ENCODE peak calls at places on chromosomes 12 and 14, in eight cellular contexts. One of them, this sample, is unnamed.

GRCh38 chr14:99189201-99189801 is 82.7 kb downstream of the BCL11B start:
- DNase-seq in AG10803: no peak
- DNase-seq in left ventricle myocardium inferior: no peak
- DNase-seq in fibroblast of the aortic adventitia: no peak
- DNase-seq in Calu3: no peak
- DNase-seq in neural progenitor cell: no peak
- DNase-seq in upper lobe of right lung: no peak
- DNase-seq in astrocyte of the cerebellum: no peak
- DNase-seq in this sample: no peak

GRCh38 chr14:65788876-65789859 is 376.6 kb downstream of the FUT8 start:
- DNase-seq in astrocyte of the cerebellum: no peak
- DNase-seq in fibroblast of the aortic adventitia: no peak
- DNase-seq in neural progenitor cell: no peak
- DNase-seq in upper lobe of right lung: no peak
- DNase-seq in Calu3: no peak
- DNase-seq in AG10803: peak
- DNase-seq in left ventricle myocardium inferior: no peak
- DNase-seq in this sample: no peak

GRCh38 chr12:125029756-125030358 is 35.4 kb upstream of the AACS start:
- DNase-seq in left ventricle myocardium inferior: no peak
- DNase-seq in upper lobe of right lung: peak
- DNase-seq in AG10803: peak
- DNase-seq in astrocyte of the cerebellum: no peak
- DNase-seq in fibroblast of the aortic adventitia: no peak
- DNase-seq in neural progenitor cell: no peak
- DNase-seq in Calu3: no peak
- DNase-seq in this sample: no peak

GRCh38 chr12:68809190-68810026 is 1.4 kb downstream of the MDM2 start:
- DNase-seq in astrocyte of the cerebellum: no peak
- DNase-seq in AG10803: peak
- DNase-seq in fibroblast of the aortic adventitia: peak
- DNase-seq in neural progenitor cell: no peak
- DNase-seq in left ventricle myocardium inferior: no peak
- DNase-seq in upper lobe of right lung: no peak
- DNase-seq in Calu3: no peak
- DNase-seq in this sample: no peak

GRCh38 chr12:21559855-21560569 is 33.9 kb downstream of the SPX start:
- DNase-seq in AG10803: peak
- DNase-seq in astrocyte of the cerebellum: no peak
- DNase-seq in Calu3: no peak
- DNase-seq in neural progenitor cell: no peak
- DNase-seq in upper lobe of right lung: no peak
- DNase-seq in left ventricle myocardium inferior: no peak
- DNase-seq in fibroblast of the aortic adventitia: peak
- DNase-seq in this sample: no peak

GRCh38 chr12:65156366-65156831 is 13.0 kb upstream of the LEMD3 start:
- DNase-seq in astrocyte of the cerebellum: no peak
- DNase-seq in fibroblast of the aortic adventitia: no peak
- DNase-seq in AG10803: no peak
- DNase-seq in neural progenitor cell: no peak
- DNase-seq in upper lobe of right lung: no peak
- DNase-seq in Calu3: no peak
- DNase-seq in left ventricle myocardium inferior: no peak
- DNase-seq in this sample: no peak

GRCh38 chr14:47270715-47271114 is 404.7 kb downstream of the MDGA2 start:
- DNase-seq in Calu3: no peak
- DNase-seq in neural progenitor cell: no peak
- DNase-seq in AG10803: no peak
- DNase-seq in upper lobe of right lung: no peak
- DNase-seq in astrocyte of the cerebellum: no peak
- DNase-seq in left ventricle myocardium inferior: no peak
- DNase-seq in fibroblast of the aortic adventitia: no peak
- DNase-seq in this sample: no peak

GRCh38 chr12:12896261-12896660 is 4.9 kb downstream of the GPRC5A start:
- DNase-seq in astrocyte of the cerebellum: no peak
- DNase-seq in Calu3: no peak
- DNase-seq in upper lobe of right lung: no peak
- DNase-seq in neural progenitor cell: no peak
- DNase-seq in fibroblast of the aortic adventitia: peak
- DNase-seq in AG10803: peak
- DNase-seq in left ventricle myocardium inferior: no peak
- DNase-seq in this sample: no peak

GRCh38 chr12:120055231-120055630 is 61.3 kb downstream of the RAB35 start:
- DNase-seq in AG10803: peak
- DNase-seq in astrocyte of the cerebellum: no peak
- DNase-seq in neural progenitor cell: no peak
- DNase-seq in Calu3: no peak
- DNase-seq in left ventricle myocardium inferior: no peak
- DNase-seq in fibroblast of the aortic adventitia: peak
- DNase-seq in upper lobe of right lung: no peak
- DNase-seq in this sample: no peak

GRCh38 chr12:76226397-76226796 is 121.8 kb downstream of the BBS10 start:
- DNase-seq in Calu3: no peak
- DNase-seq in left ventricle myocardium inferior: no peak
- DNase-seq in AG10803: no peak
- DNase-seq in upper lobe of right lung: no peak
- DNase-seq in astrocyte of the cerebellum: no peak
- DNase-seq in fibroblast of the aortic adventitia: peak
- DNase-seq in neural progenitor cell: no peak
- DNase-seq in this sample: no peak

GRCh38 chr12:30847259-30847658 is 79.3 kb upstream of the TSPAN11 start:
- DNase-seq in neural progenitor cell: peak
- DNase-seq in upper lobe of right lung: no peak
- DNase-seq in AG10803: peak
- DNase-seq in left ventricle myocardium inferior: no peak
- DNase-seq in fibroblast of the aortic adventitia: peak
- DNase-seq in astrocyte of the cerebellum: peak
- DNase-seq in Calu3: peak
- DNase-seq in this sample: no peak

GRCh38 chr14:100827140-100827517 is 1.2 kb downstream of the MEG3 start:
- DNase-seq in Calu3: no peak
- DNase-seq in upper lobe of right lung: no peak
- DNase-seq in AG10803: no peak
- DNase-seq in left ventricle myocardium inferior: no peak
- DNase-seq in neural progenitor cell: no peak
- DNase-seq in fibroblast of the aortic adventitia: peak
- DNase-seq in astrocyte of the cerebellum: no peak
- DNase-seq in this sample: no peak

GRCh38 chr12:109962388-109962787 is 33.8 kb downstream of the GIT2 start:
- DNase-seq in upper lobe of right lung: no peak
- DNase-seq in fibroblast of the aortic adventitia: no peak
- DNase-seq in left ventricle myocardium inferior: no peak
- DNase-seq in AG10803: peak
- DNase-seq in neural progenitor cell: no peak
- DNase-seq in astrocyte of the cerebellum: no peak
- DNase-seq in Calu3: no peak
- DNase-seq in this sample: no peak

DNA sequence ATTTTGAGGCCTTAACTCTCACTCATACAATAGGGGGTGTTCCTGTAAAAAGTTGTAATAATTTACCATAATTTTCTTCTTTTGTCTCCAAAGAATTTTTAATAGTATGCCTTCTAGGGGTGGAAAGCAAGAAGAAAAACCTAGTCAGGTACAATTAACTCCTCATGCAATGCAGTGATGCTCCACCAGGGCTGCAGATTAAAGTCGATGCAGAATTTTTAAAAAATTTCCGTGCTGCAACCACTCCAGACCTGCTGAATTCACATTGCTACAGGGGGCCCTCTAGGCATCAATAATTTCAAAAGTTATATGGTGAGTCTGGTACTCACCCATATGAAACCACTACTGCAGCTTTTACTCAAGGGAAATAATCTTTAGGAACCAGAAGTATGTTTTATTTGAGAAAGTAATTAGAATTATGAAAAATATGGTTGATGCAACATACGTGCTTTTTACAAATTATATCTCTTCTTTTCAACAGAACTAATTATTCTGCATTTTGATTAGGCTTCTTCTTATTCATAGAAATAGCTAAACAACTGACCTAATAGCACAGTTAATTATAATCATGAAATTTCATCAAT is 353.2 kb downstream of the BCAT1 start:
- DNase-seq in left ventricle myocardium inferior: no peak
- DNase-seq in neural progenitor cell: no peak
- DNase-seq in fibroblast of the aortic adventitia: peak
- DNase-seq in astrocyte of the cerebellum: no peak
- DNase-seq in upper lobe of right lung: no peak
- DNase-seq in AG10803: no peak
- DNase-seq in Calu3: peak
- DNase-seq in this sample: no peak
- TF ChIP-seq CTCF in left ventricle myocardium inferior: peak
- TF ChIP-seq CTCF in neural progenitor cell: peak
- TF ChIP-seq CTCF in fibroblast of the aortic adventitia: peak
- TF ChIP-seq CTCF in astrocyte of the cerebellum: peak
- TF ChIP-seq CTCF in upper lobe of right lung: peak
- TF ChIP-seq CTCF in AG10803: peak
- TF ChIP-seq CTCF in Calu3: no peak
- TF ChIP-seq CTCF in this sample: peak

GRCh38 chr14:106377432-106377831 is 851.0 kb downstream of the TMEM121 start:
- DNase-seq in left ventricle myocardium inferior: no peak
- DNase-seq in fibroblast of the aortic adventitia: no peak
- DNase-seq in neural progenitor cell: no peak
- DNase-seq in Calu3: no peak
- DNase-seq in upper lobe of right lung: no peak
- DNase-seq in AG10803: no peak
- DNase-seq in astrocyte of the cerebellum: no peak
- DNase-seq in this sample: peak

GRCh38 chr14:106378191-106378590 is 851.8 kb downstream of the TMEM121 start:
- DNase-seq in Calu3: no peak
- DNase-seq in upper lobe of right lung: no peak
- DNase-seq in fibroblast of the aortic adventitia: no peak
- DNase-seq in AG10803: no peak
- DNase-seq in neural progenitor cell: no peak
- DNase-seq in astrocyte of the cerebellum: no peak
- DNase-seq in left ventricle myocardium inferior: no peak
- DNase-seq in this sample: peak

DNA sequence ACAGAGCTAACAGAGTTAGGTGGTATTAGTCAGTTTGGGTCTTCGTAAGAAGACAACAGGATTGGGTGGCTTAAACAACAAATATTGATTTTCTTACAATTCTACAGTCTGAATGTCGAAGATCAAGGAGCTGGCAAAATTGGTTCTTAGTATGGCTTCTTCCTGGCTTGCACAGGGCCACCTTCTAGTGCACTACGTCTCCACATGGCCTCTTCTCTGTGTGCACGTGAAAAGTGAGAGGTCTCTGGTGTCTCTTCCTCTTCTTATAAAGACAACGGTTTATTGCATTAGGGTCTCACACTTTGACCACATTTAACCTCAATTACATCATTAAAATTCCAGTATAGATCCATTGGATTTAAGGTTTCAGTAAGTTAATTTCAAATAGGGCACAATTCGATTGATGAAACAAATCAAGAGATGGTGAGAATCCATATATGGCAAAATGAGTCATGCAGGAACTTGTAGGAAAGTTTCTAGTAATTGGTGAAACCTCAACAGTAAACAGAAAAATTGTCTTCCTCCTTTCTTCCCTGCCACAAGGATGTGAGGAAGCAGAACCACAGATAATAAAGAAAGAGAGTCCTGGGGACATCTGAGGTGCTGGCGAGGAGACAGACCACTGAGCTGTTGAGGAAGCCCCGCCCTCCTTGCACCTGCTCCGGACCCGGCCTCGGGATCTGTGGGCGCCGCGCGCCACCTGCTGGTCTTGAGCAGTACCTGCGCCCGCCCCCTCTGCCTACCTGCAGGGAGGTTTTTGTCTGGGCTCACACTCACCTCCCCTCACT is 846.7 kb downstream of the TMEM121 start:
- DNase-seq in AG10803: no peak
- DNase-seq in neural progenitor cell: no peak
- DNase-seq in fibroblast of the aortic adventitia: no peak
- DNase-seq in upper lobe of right lung: peak
- DNase-seq in astrocyte of the cerebellum: no peak
- DNase-seq in Calu3: peak
- DNase-seq in left ventricle myocardium inferior: peak
- DNase-seq in this sample: peak
- TF ChIP-seq CTCF in AG10803: no peak
- TF ChIP-seq CTCF in neural progenitor cell: peak
- TF ChIP-seq CTCF in fibroblast of the aortic adventitia: no peak
- TF ChIP-seq CTCF in upper lobe of right lung: peak
- TF ChIP-seq CTCF in astrocyte of the cerebellum: no peak
- TF ChIP-seq CTCF in Calu3: peak
- TF ChIP-seq CTCF in left ventricle myocardium inferior: peak
- TF ChIP-seq CTCF in this sample: no peak

DNA sequence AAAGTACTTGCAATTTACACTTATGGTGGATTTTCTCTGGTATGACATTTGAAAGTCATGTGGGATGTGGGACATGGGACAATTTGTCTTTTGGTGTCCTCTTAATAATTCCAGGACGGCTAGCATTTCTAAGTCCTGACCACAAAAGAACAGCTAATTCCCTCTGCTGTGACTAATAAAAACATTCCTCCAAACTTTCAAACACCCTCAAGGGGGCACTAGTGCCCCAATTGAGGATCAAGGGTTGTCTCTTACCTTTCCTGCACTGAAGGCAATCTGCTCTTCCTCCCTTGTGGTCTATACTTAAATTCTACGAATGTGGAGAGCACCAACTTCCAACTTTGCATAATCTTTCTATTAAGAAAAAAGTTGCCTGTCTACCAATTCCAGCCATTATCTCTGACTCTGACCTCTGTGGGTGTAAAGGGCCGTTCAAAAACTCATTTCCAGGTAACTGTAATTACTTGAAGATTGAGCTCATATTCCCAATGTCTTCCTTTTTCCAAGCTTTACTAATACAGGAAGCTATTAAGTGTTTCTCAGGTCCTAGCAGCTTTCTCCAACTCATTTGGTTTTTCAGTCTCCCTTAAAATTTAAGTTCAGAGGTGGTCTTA is 210.2 kb downstream of the PTPRO start:
- DNase-seq in AG10803: peak
- DNase-seq in astrocyte of the cerebellum: peak
- DNase-seq in Calu3: peak
- DNase-seq in upper lobe of right lung: no peak
- DNase-seq in fibroblast of the aortic adventitia: peak
- DNase-seq in neural progenitor cell: peak
- DNase-seq in left ventricle myocardium inferior: no peak
- DNase-seq in this sample: no peak
- TF ChIP-seq CTCF in AG10803: peak
- TF ChIP-seq CTCF in astrocyte of the cerebellum: peak
- TF ChIP-seq CTCF in Calu3: peak
- TF ChIP-seq CTCF in upper lobe of right lung: peak
- TF ChIP-seq CTCF in fibroblast of the aortic adventitia: peak
- TF ChIP-seq CTCF in neural progenitor cell: peak
- TF ChIP-seq CTCF in left ventricle myocardium inferior: peak
- TF ChIP-seq CTCF in this sample: peak

GRCh38 chr12:10873374-10873773 is 10.7 kb downstream of the PRH1 start:
- DNase-seq in AG10803: peak
- DNase-seq in fibroblast of the aortic adventitia: peak
- DNase-seq in Calu3: no peak
- DNase-seq in neural progenitor cell: no peak
- DNase-seq in astrocyte of the cerebellum: peak
- DNase-seq in upper lobe of right lung: no peak
- DNase-seq in left ventricle myocardium inferior: no peak
- DNase-seq in this sample: no peak

DNA sequence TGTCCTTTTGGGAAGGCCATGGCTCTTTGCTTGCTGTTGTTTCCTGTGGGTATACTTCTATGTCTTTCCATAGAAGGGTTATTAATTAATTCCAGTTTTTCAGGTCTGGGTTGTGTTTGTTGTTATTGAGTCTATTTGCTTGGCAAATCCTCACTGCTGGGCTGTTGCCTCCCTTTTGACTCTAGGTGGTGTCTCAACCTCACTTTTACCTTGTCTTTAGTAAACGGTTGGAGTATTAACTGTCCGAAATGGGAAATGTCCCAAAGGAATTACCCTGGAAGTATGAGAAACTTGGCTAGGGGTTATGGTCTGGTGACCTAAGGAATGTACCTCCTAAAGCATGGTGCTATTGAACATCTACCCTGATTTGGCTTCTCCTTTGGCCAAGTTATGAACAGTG is 16.7 kb downstream of the PRH1 start:
- DNase-seq in fibroblast of the aortic adventitia: peak
- DNase-seq in upper lobe of right lung: no peak
- DNase-seq in Calu3: no peak
- DNase-seq in left ventricle myocardium inferior: no peak
- DNase-seq in AG10803: no peak
- DNase-seq in astrocyte of the cerebellum: no peak
- DNase-seq in neural progenitor cell: no peak
- DNase-seq in this sample: no peak
- TF ChIP-seq CTCF in fibroblast of the aortic adventitia: no peak
- TF ChIP-seq CTCF in upper lobe of right lung: no peak
- TF ChIP-seq CTCF in Calu3: no peak
- TF ChIP-seq CTCF in left ventricle myocardium inferior: peak
- TF ChIP-seq CTCF in AG10803: no peak
- TF ChIP-seq CTCF in astrocyte of the cerebellum: no peak
- TF ChIP-seq CTCF in neural progenitor cell: peak
- TF ChIP-seq CTCF in this sample: no peak

This sample was measured in osteocyte.